ENCODE peak calls at places on chromosomes 12 and 14, in ten cellular contexts. G is neural progenitor cell; B is ovary; Q is breast epithelium; E is cardiac muscle cell; Z is CD4-positive, CD25-positive, alpha-beta regulatory T cell; S is psoas muscle; K is fibroblast of lung; P is colonic mucosa; V is right cardiac atrium. H is an unnamed sample. For H3K4me1, the result is how much of the 10 kb centered on the place peaks cover.

GRCh38 chr12:16437926-16438325 is 90.5 kb downstream of the MGST1 start:
- DNase-seq in G (no peak), B (no peak), Q (no peak), E (no peak), Z (no peak), S (no peak), K (no peak), P (no peak), V (no peak), H (no peak)

GRCh38 chr12:42180990-42181611 is 36.4 kb upstream of the GXYLT1 start:
- DNase-seq in G (no peak), B (no peak), Q (no peak), E (peak), Z (no peak), S (no peak), K (peak), P (no peak), V (no peak), H (no peak)

GRCh38 chr12:108640802-108641445 is 7.2 kb upstream of the SELPLG start:
- DNase-seq in G (no peak), B (no peak), Q (no peak), E (peak), Z (no peak), S (no peak), K (no peak), P (peak), V (no peak), H (no peak)

GRCh38 chr12:115956236-115956635 is 321.3 kb downstream of the MED13L start:
- DNase-seq in G (no peak), B (no peak), Q (no peak), E (no peak), Z (no peak), S (no peak), K (no peak), P (no peak), V (no peak), H (no peak)

GRCh38 chr12:12319501-12320322 is 30.3 kb downstream of the MANSC1 start:
- DNase-seq in G (no peak), B (no peak), Q (no peak), E (peak), Z (no peak), S (no peak), K (no peak), P (peak), V (no peak), H (no peak)

GRCh38 chr14:92577321-92577742 is 63.8 kb downstream of the RIN3 start:
- DNase-seq in G (no peak), B (no peak), Q (no peak), E (no peak), Z (peak), S (no peak), K (no peak), P (no peak), V (no peak), H (no peak)

GRCh38 chr14:35296505-35296904 is 4.3 kb downstream of the PSMA6 start:
- DNase-seq in G (no peak), B (no peak), Q (no peak), E (no peak), Z (no peak), S (no peak), K (no peak), P (no peak), V (no peak), H (no peak)

GRCh38 chr12:67826946-67827719 is 162.1 kb upstream of the IFNG-AS1 start:
- DNase-seq in G (no peak), B (no peak), Q (no peak), E (peak), Z (no peak), S (no peak), K (peak), P (peak), V (no peak), H (no peak)

GRCh38 chr12:17304503-17305347 is 698.8 kb upstream of the LMO3 start:
- DNase-seq in G (no peak), B (no peak), Q (no peak), E (no peak), Z (no peak), S (no peak), K (no peak), P (no peak), V (no peak), H (no peak)

GRCh38 chr12:132555686-132556085 is 54.7 kb downstream of the LRCOL1 start:
- DNase-seq in G (no peak), B (no peak), Q (no peak), E (no peak), Z (no peak), S (no peak), K (no peak), P (no peak), V (no peak), H (no peak)

GRCh38 chr14:26966942-26967341 is 369.1 kb upstream of the NOVA1 start:
- DNase-seq in G (no peak), B (no peak), Q (no peak), E (peak), Z (no peak), S (peak), K (peak), P (no peak), V (no peak), H (no peak)

GRCh38 chr12:120818416-120818815 is 85.7 kb downstream of the SPPL3 start:
- DNase-seq in G (no peak), B (no peak), Q (no peak), E (no peak), Z (no peak), S (no peak), K (no peak), P (no peak), V (no peak), H (no peak)

GRCh38 chr14:104889374-104889755 is 24.3 kb downstream of the CEP170B start:
- DNase-seq in G (peak), B (peak), Q (peak), E (no peak), Z (no peak), S (peak), K (no peak), P (no peak), V (peak), H (peak)

GRCh38 chr14:37369446-37369845 is 171.7 kb downstream of the MIPOL1 start:
- DNase-seq in G (no peak), B (no peak), Q (no peak), E (no peak), Z (no peak), S (no peak), K (no peak), P (no peak), V (no peak), H (no peak)

GRCh38 chr14:105069887-105070759 is 4.9 kb upstream of the GPR132 start:
- DNase-seq in G (no peak), B (no peak), Q (peak), E (peak), Z (peak), S (peak), K (peak), P (no peak), V (peak), H (peak)

GRCh38 chr12:124236651-124237050 is 58.2 kb upstream of the RFLNA start:
- DNase-seq in G (no peak), B (no peak), Q (no peak), E (peak), Z (no peak), S (no peak), K (peak), P (no peak), V (no peak), H (no peak)

GRCh38 chr12:4664111-4664510 is 15.2 kb downstream of the NDUFA9 start:
- DNase-seq in G (no peak), B (no peak), Q (no peak), E (peak), Z (no peak), S (no peak), K (peak), P (no peak), V (no peak), H (no peak)

GRCh38 chr14:44910826-44911225 is 50.9 kb downstream of the KLHL28 start:
- DNase-seq in G (no peak), B (no peak), Q (no peak), E (no peak), Z (no peak), S (no peak), K (no peak), P (no peak), V (no peak), H (no peak)

GRCh38 chr14:100474176-100474575 is 113.0 kb downstream of the BEGAIN start:
- DNase-seq in G (no peak), B (no peak), Q (no peak), E (no peak), Z (no peak), S (no peak), K (no peak), P (no peak), V (no peak), H (no peak)

GRCh38 chr12:55789171-55789570 is 28.4 kb downstream of the SARNP start:
- DNase-seq in G (no peak), B (no peak), Q (no peak), E (no peak), Z (no peak), S (no peak), K (no peak), P (no peak), V (no peak), H (no peak)

GRCh38 chr12:54560374-54560858 is 11.0 kb downstream of the PDE1B start:
- DNase-seq in G (peak), B (peak), Q (peak), E (peak), Z (peak), S (peak), K (peak), P (peak), V (peak), H (peak)

GRCh38 chr14:55743551-55743950 is 163.5 kb downstream of the KTN1 start:
- DNase-seq in G (no peak), B (no peak), Q (no peak), E (no peak), Z (no peak), S (no peak), K (no peak), P (no peak), V (no peak), H (no peak)

GRCh38 chr12:51864701-51865469 is 16.4 kb upstream of the FIGNL2 start:
- DNase-seq in G (peak), B (no peak), Q (no peak), E (peak), Z (no peak), S (peak), K (no peak), P (no peak), V (no peak), H (peak)

GRCh38 chr14:54564799-54565235 is 2.1 kb upstream of the SAMD4A start:
- DNase-seq in G (peak), B (peak), Q (no peak), E (peak), Z (no peak), S (no peak), K (peak), P (no peak), V (no peak), H (no peak)

GRCh38 chr14:54566152-54566409 is 847 bp upstream of the SAMD4A start:
- DNase-seq in G (no peak), B (no peak), Q (no peak), E (no peak), Z (no peak), S (no peak), K (no peak), P (no peak), V (no peak), H (no peak)

GRCh38 chr14:54564071-54564798 is 2.7 kb upstream of the SAMD4A start:
- DNase-seq in G (peak), B (no peak), Q (no peak), E (peak), Z (peak), S (no peak), K (peak), P (no peak), V (no peak), H (no peak)

GRCh38 chr14:54566410-54567223 is at the start of gene SAMD4A:
- DNase-seq in G (peak), B (peak), Q (peak), E (peak), Z (peak), S (peak), K (peak), P (peak), V (peak), H (peak)

DNA sequence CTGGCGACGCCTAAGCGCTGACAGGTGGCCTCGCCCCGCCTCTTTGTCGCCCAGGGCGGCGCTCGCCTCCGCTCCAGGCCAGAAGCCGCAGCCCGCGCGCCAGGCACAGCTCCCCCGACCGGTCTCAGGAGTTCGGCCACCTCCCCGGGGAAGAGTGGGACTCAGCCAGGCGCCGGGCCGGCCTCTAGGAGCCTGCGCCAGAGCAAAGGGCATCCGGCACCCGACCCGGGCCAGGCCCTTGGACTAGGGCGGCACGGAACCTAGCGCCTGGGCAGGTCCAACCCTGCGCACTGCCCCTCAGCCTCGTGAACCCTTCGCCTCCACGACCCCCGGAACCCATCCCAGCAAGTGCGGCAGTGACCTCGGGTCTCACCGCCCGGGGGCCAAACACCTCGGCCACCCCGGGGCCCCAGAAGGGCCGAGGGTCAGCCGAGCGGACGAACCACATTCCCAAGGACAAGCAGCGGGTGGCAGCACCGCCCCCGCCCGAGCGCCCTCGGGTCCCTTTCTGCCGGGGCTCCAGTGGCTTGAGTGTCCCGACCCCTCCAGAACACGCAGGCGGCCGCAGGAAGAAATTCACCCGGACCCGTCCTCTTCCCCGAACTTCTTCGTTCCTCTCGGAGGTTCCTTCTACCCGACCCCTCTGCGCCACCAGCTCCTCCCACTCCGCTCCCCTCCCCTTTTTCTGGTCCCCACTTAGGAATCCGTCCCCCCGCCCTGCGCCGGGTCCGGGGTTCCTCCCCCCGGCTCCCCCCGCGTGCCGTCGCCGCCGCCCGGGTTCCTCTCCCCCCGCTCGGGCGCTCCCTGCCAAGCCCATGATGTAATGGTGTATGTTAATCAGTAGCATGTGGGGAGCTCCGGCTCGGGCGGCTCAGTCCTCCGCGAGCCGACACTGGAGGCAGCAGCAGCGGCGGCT is 1.4 kb upstream of the SAMD4A start:
- DNase-seq in G (peak), B (peak), Q (peak), E (peak), Z (peak), S (peak), K (peak), P (peak), V (peak), H (peak)
- H3K27ac ChIP-seq in G (no peak), B (peak), Q (peak), E (peak), Z (peak), S (peak), K (peak), P (peak), V (peak), H (peak)

GRCh38 chr12:8992086-8992409 is 2.7 kb downstream of the KLRG1 start:
- DNase-seq in G (no peak), B (no peak), Q (no peak), E (no peak), Z (peak), S (no peak), K (no peak), P (no peak), V (no peak), H (no peak)
- H3K4me1 ChIP-seq in G (under half), B (under half), Q (under half), E (under half), Z (under half), S (under half), K (under half), P (under half), V (under half), H (under half)

GRCh38 chr12:49946086-49946485 is 4.5 kb upstream of the AQP2 start:
- DNase-seq in G (no peak), B (no peak), Q (no peak), E (no peak), Z (peak), S (no peak), K (no peak), P (peak), V (no peak), H (no peak)
- H3K27ac ChIP-seq in G (no peak), B (no peak), Q (no peak), E (no peak), Z (peak), S (no peak), K (no peak), P (peak), V (no peak), H (no peak)

GRCh38 chr14:54177009-54177408 is 219.8 kb upstream of the CDKN3 start:
- DNase-seq in G (no peak), B (no peak), Q (no peak), E (no peak), Z (no peak), S (no peak), K (no peak), P (no peak), V (no peak), H (no peak)
- H3K4me1 ChIP-seq in G (under half), B (under half), Q (under half), E (under half), Z (under half), S (under half), K (under half), P (under half), V (under half), H (under half)